ENCODE peak calls at places on chromosomes 6 and 20, in four cellular contexts. A, B, E and H are unnamed samples.
A peak's percentile ranks its signal among the peaks of the same experiment; 100 is the strongest.

GRCh38 chr6:169328112-169328801 is 74.6 kb upstream of the THBS2 start:
- DNase-seq in A (no peak), B (no peak), E (no peak), H (no peak)

GRCh38 chr6:40516429-40516828 is 70.7 kb downstream of the LRFN2 start:
- DNase-seq in A (no peak), B (no peak), E (no peak), H (no peak)

GRCh38 chr20:62310757-62311121 is 7.9 kb downstream of the ADRM1 start:
- DNase-seq in A (no peak), B (no peak), E (no peak), H (no peak)

GRCh38 chr6:62808575-62809293 is 402.5 kb upstream of the FKBP1C start:
- DNase-seq in A (no peak), B (no peak), E (no peak), H (no peak)

GRCh38 chr6:57276946-57277345 is 40.5 kb upstream of the PRIM2 start:
- DNase-seq in A (no peak), B (no peak), E (no peak), H (no peak)

GRCh38 chr20:62289898-62290297 is 12.9 kb upstream of the ADRM1 start:
- DNase-seq in A (no peak), B (no peak), E (no peak), H (no peak)

GRCh38 chr6:147805155-147805554 is 296.7 kb downstream of the SAMD5 start:
- DNase-seq in A (no peak), B (peak; percentile 38), E (no peak), H (no peak)

GRCh38 chr20:13029687-13030510 is 21.1 kb downstream of the SPTLC3 start:
- DNase-seq in A (no peak), B (peak; percentile 80), E (no peak), H (no peak)

GRCh38 chr6:5151955-5152401 is 66.8 kb downstream of the PPP1R3G start:
- DNase-seq in A (no peak), B (no peak), E (no peak), H (no peak)

GRCh38 chr6:41451515-41452163 is 94.5 kb upstream of the FOXP4 start:
- DNase-seq in A (no peak), B (no peak), E (no peak), H (no peak)

GRCh38 chr6:10412165-10412947 is 2.5 kb downstream of the TFAP2A start:
- DNase-seq in A (no peak), B (no peak), E (no peak), H (peak; percentile 79)

GRCh38 chr6:13091192-13091591 is 237.1 kb downstream of the TBC1D7 start:
- DNase-seq in A (no peak), B (no peak), E (no peak), H (no peak)

GRCh38 chr20:1895674-1896496 is 678 bp downstream of the SIRPA start:
- DNase-seq in A (no peak), B (no peak), E (no peak), H (peak; percentile 23)

GRCh38 chr6:7647504-7647903 is 57.5 kb downstream of the SNRNP48 start:
- DNase-seq in A (no peak), B (no peak), E (no peak), H (no peak)

GRCh38 chr20:21623074-21623780 is 82.2 kb upstream of the PAX1 start:
- DNase-seq in A (no peak), B (no peak), E (no peak), H (no peak)

GRCh38 chr6:108565091-108565766 is 4.5 kb downstream of the FOXO3 start:
- DNase-seq in A (no peak), B (no peak), E (peak; percentile 36), H (no peak)

GRCh38 chr6:31831350-31832215 is 4.0 kb downstream of the HSPA1B start:
- DNase-seq in A (no peak), B (no peak), E (no peak), H (no peak)

DNA sequence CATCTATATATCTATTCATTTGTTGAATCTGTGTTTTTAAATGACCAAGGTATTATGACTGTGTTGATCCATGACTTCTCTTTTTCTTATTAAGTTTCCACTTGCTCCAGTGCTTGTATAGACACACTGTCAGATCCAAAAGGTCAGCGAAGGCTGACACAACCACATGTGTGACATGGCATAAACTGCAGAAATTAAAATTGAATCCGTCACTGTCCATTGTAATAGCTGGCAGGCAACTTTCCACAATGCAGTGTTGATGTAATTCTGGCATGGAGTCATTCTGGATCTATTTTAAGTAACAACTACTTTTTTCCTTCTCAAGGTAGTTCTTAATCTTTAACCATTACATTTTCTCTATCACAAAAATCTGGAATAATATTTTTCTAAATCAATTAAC is 145.3 kb downstream of the AIG1 start:
- DNase-seq in A (no peak), B (no peak), E (no peak), H (no peak)
- TF ChIP-seq ELF4 in A (no peak), B (no peak), E (no peak), H (no peak)

DNA sequence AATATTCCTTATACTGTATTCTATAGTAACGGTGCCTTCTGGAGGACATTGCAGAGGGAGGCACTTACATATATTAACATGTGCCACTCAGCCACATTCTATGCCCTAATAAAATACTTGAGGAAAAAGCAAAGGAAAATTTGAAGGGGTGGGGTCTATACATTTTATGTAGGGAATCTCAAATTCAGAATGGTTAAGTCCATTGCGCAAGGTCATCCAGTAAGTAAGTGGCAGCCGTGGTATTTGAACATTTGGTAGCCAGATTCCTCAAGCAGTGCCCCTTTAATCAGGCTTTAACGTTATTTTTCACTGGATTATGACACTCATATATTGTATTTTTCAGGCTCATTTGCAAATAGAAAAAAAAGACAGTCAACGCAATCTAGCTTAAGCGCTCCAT is 738.3 kb downstream of the DOK5 start:
- DNase-seq in A (no peak), B (no peak), E (no peak), H (no peak)
- TF ChIP-seq ELF4 in A (no peak), B (no peak), E (no peak), H (no peak)

GRCh38 chr6:37171141-37171969 is 1.4 kb downstream of the PIM1 start:
- DNase-seq in A (no peak), B (no peak), E (peak; percentile 27), H (peak; percentile 35)

GRCh38 chr6:37170273-37171140 is 555 bp downstream of the PIM1 start:
- DNase-seq in A (peak; percentile 53), B (no peak), E (peak; percentile 51), H (peak; percentile 70)

GRCh38 chr6:37168163-37168758 is 1.7 kb upstream of the PIM1 start:
- DNase-seq in A (no peak), B (no peak), E (peak; percentile 12), H (no peak)

GRCh38 chr6:37169458-37170272 is at the start of gene PIM1:
- DNase-seq in A (peak; percentile 95), B (peak; percentile 98), E (peak; percentile 99), H (peak; percentile 99)

GRCh38 chr6:37168809-37169457 is 1.0 kb upstream of the PIM1 start:
- DNase-seq in A (peak; percentile 34), B (no peak), E (peak; percentile 60), H (no peak)
- TF ChIP-seq ELF4 in A (no peak), B (no peak), E (no peak), H (no peak)

GRCh38 chr6:29005183-29005885 is at the start of gene ZNF311:
- DNase-seq in A (no peak), B (no peak), E (peak; percentile 91), H (peak; percentile 39)
- TF ChIP-seq ELF4 in A (no peak), B (no peak), E (no peak), H (no peak)

DNA sequence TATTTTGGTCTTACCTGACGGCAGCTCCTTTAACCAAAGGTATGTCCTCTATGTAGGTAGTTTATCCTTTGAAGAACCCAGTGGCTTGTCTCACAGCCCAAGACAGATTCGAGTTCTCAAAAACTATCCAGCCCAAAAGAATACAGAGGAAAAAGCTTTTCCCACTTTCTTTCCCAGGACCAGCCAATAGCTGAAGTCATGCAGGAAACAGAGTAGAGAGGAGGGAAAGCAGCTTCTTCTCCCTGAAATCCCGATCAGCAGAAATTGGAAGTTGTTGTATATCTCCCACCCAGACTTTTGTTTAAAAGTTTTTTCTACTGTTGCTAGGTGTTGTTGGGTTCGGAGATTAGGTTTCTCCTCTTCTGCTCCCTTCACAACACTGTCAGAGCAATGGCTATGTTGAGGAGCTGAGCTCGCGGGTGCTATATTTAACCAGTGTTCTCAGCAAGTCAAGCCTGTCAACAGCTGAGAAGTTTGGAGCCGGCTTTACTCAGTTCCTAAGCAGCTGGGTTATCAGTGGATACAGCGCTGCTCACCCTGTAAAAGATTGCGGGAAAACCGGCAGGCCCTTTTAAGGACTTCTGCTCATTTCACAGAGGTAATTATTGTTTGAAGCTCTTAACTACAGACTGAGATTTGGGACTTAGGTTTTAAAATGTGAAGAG is at the start of gene FILIP1:
- DNase-seq in A (peak; percentile 17), B (no peak), E (no peak), H (no peak)
- TF ChIP-seq ELF4 in A (no peak), B (no peak), E (no peak), H (no peak)

GRCh38 chr6:131063028-131063763 is at the start of gene EPB41L2:
- DNase-seq in A (peak; percentile 97), B (peak; percentile 91), E (peak; percentile 86), H (peak; percentile 92)
- TF ChIP-seq ELF4 in A (no peak), B (no peak), E (no peak), H (no peak)

GRCh38 chr6:134768936-134769335 is 181.0 kb downstream of the ALDH8A1 start:
- DNase-seq in A (no peak), B (no peak), E (no peak), H (no peak)
- TF ChIP-seq ELF4 in A (no peak), B (no peak), E (no peak), H (no peak)